ENCODE peak calls at places on chromosomes 11 and 22, in six cellular contexts. Q is GM23338, H is Calu3, Y is ovary, J is AG09309, A is body of pancreas. O is an unnamed sample.

GRCh38 chr22:47176573-47177333 is 414.3 kb downstream of the TBC1D22A start:
- DNase-seq in J (no peak), A (no peak), H (no peak), Q (no peak), Y (peak), O (no peak)

GRCh38 chr11:65588199-65589054 is 7.2 kb downstream of the KCNK7 start:
- DNase-seq in A (peak), Y (no peak), H (peak), J (no peak), Q (peak), O (peak)

GRCh38 chr22:43293259-43293658 is 49.9 kb downstream of the SCUBE1 start:
- DNase-seq in H (no peak), A (no peak), J (peak), Q (no peak), Y (no peak), O (no peak)

GRCh38 chr11:59551651-59552521 is 40.5 kb downstream of the OR4D9 start:
- DNase-seq in H (no peak), J (no peak), Y (peak), Q (peak), A (peak), O (peak)

GRCh38 chr11:111733009-111733408 is 33.2 kb downstream of the PPP2R1B start:
- DNase-seq in A (peak), Q (no peak), H (no peak), J (peak), Y (peak), O (no peak)

GRCh38 chr22:36352775-36353507 is 34.8 kb downstream of the MYH9 start:
- DNase-seq in J (no peak), H (peak), Q (peak), Y (peak), A (peak), O (peak)

GRCh38 chr11:13215157-13215556 is 62.4 kb upstream of the BMAL1 start:
- DNase-seq in J (peak), A (no peak), H (no peak), Y (no peak), Q (no peak), O (no peak)

GRCh38 chr11:65446446-65447277 is 24.1 kb downstream of the NEAT1 start:
- DNase-seq in J (peak), Y (no peak), Q (no peak), H (no peak), A (peak), O (peak)

GRCh38 chr11:62545437-62546243 is 966 bp downstream of the AHNAK start:
- DNase-seq in J (peak), Y (peak), H (peak), A (peak), Q (peak), O (peak)

GRCh38 chr11:113729456-113729855 is 23.3 kb upstream of the TMPRSS5 start:
- DNase-seq in Y (no peak), H (no peak), J (no peak), Q (peak), A (no peak), O (no peak)

GRCh38 chr11:92703431-92703830 is 266.0 kb upstream of the MTNR1B start:
- DNase-seq in Y (no peak), A (no peak), Q (no peak), H (no peak), J (no peak), O (no peak)

GRCh38 chr11:793556-793955 is 3.7 kb upstream of the CEND1 start:
- DNase-seq in Q (no peak), Y (no peak), J (no peak), H (no peak), A (peak), O (no peak)

GRCh38 chr11:76919887-76920746 is 59.4 kb downstream of the ACER3 start:
- DNase-seq in Y (peak), H (peak), J (peak), A (peak), Q (peak), O (peak)

GRCh38 chr11:118657709-118658108 is 21.7 kb downstream of the TREH start:
- DNase-seq in Y (no peak), Q (no peak), H (no peak), J (no peak), A (no peak), O (no peak)

GRCh38 chr22:37431811-37432707 is 4.8 kb upstream of the ELFN2 start:
- DNase-seq in Y (no peak), H (peak), Q (no peak), J (peak), A (no peak), O (peak)

GRCh38 chr22:28779833-28780232 is 7.3 kb downstream of the CCDC117 start:
- DNase-seq in H (no peak), Y (no peak), Q (no peak), J (no peak), A (no peak), O (no peak)

GRCh38 chr11:19460718-19461405 is 220.1 kb upstream of the E2F8 start:
- DNase-seq in J (no peak), Y (no peak), Q (no peak), A (peak), H (no peak), O (no peak)

GRCh38 chr11:128716661-128717210 is 22.9 kb downstream of the FLI1 start:
- DNase-seq in Y (no peak), J (no peak), H (no peak), Q (peak), A (no peak), O (peak)

GRCh38 chr11:124122123-124122522 is 6.9 kb downstream of the VWA5A start:
- DNase-seq in Y (no peak), J (no peak), H (no peak), Q (no peak), A (no peak), O (no peak)

GRCh38 chr11:71355266-71355665 is 92.9 kb downstream of the DHCR7 start:
- DNase-seq in A (no peak), Y (no peak), Q (no peak), H (no peak), J (no peak), O (no peak)

GRCh38 chr11:73356979-73357739 is 19.0 kb upstream of the RELT start:
- DNase-seq in A (no peak), Y (no peak), Q (peak), J (no peak), H (no peak), O (no peak)

GRCh38 chr22:29072979-29073617 is at the start of gene KREMEN1:
- DNase-seq in H (no peak), A (no peak), Q (no peak), Y (peak), J (no peak), O (no peak)

GRCh38 chr11:12489246-12489772 is 111.9 kb downstream of the PARVA start:
- DNase-seq in H (no peak), J (no peak), A (no peak), Y (no peak), Q (no peak), O (no peak)

GRCh38 chr11:113896156-113896879 is 8.3 kb upstream of the HTR3B start:
- DNase-seq in A (peak), H (peak), Q (peak), J (no peak), Y (no peak), O (peak)

DNA sequence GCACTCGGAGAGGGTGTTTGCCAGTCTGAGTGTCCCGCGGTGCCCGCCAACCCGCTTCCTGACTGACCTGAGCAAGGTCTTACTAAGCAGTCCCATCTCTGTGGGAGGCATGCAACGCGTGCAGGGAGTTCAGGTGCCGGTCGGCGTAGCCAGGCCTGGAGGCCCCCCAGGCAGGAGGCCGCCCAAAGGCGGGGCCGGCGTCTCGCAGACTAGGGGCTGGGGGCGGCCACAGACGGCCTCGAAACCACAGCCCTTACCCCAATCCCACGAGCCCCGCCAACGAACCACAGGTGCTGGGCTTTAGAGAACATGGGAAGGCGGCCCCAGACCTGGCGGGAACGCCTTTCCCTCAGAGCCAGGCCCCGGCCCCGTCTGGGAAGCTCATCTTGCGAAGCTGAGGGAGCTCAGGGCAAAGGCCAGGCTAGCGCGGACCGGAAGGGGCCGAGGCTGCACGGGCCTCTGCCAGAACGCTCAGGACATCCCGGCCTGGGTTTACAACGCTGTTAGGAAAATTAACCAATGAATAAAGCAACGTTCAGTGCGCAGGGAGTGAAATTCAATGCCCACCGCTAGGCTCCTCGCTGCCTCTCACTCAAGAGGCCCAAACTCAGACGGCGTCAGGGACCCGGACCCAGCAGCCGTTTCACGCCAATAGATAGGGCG is 2.1 kb upstream of the MTFP1 start:
- DNase-seq in Y (no peak), J (no peak), H (peak), A (no peak), Q (peak), O (peak)
- TF ChIP-seq CTCF in Y (peak), J (no peak), H (no peak), A (no peak), Q (no peak), O (no peak)

DNA sequence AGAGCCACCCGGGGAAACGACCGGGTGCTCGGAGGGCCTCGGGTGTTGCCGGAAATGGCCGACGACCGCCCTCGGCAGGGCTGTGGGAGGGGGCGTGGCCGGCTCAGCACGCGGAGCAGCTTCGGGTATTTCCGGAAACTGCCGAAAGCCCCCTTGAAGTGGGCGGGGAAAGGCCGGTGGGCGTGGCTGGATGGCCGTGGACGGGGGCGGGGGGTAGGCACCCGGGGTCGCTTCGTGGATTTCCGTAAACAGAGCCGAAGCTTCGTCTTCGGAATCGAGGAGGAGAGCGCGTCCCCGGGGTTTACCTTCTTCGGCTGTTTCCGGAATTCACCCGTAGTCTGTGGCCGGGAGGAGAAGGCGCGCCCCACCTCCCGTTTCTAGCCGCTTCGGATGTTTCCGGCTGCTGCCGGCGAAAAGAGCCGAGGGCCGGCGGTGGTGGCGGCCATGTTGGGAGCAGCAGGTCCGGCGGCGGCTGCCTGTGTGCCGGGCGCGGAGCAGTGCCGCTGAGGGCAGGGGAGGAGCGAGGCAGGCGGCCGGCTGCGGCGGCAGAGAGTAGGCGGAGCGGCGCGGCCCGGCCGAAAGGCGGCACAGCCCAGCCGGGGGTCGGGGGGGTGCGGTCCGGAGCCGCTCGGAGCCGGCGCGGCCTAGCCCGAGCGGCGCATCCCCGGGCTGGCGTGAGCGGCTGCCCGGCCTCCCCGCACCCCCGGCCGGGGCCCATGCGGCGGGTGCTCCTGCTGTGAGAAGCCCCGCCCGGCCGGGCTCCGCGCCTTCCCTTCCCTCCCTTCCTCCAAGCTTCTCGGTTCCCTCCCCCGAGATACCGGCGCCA is at the start of gene MARK2:
- DNase-seq in Y (peak), H (peak), J (peak), A (peak), Q (peak), O (peak)
- TF ChIP-seq CTCF in Y (peak), H (no peak), J (no peak), A (no peak), Q (no peak), O (no peak)

DNA sequence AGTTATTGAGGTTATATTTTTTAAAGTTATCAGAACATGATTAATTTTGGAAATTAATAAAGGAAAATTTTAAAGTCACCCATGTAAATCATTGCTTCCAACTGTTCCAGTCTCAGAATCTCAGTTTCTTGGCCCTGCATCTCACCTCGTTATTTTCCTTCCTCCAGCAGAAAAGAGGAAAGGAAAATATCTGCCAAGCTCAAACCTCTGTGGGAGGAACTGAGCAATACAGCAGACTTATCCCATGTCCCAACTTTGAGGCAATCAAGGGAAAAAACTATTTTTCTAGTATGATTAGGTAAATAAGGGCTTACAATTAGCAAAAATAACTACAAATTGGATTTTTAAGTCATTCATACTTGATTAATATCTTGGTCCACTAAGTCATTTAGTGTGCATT is 30.1 kb downstream of the ELMOD1 start:
- DNase-seq in H (no peak), J (no peak), Y (no peak), Q (no peak), A (no peak), O (no peak)
- TF ChIP-seq CTCF in H (no peak), J (no peak), Y (no peak), Q (no peak), A (no peak), O (no peak)

DNA sequence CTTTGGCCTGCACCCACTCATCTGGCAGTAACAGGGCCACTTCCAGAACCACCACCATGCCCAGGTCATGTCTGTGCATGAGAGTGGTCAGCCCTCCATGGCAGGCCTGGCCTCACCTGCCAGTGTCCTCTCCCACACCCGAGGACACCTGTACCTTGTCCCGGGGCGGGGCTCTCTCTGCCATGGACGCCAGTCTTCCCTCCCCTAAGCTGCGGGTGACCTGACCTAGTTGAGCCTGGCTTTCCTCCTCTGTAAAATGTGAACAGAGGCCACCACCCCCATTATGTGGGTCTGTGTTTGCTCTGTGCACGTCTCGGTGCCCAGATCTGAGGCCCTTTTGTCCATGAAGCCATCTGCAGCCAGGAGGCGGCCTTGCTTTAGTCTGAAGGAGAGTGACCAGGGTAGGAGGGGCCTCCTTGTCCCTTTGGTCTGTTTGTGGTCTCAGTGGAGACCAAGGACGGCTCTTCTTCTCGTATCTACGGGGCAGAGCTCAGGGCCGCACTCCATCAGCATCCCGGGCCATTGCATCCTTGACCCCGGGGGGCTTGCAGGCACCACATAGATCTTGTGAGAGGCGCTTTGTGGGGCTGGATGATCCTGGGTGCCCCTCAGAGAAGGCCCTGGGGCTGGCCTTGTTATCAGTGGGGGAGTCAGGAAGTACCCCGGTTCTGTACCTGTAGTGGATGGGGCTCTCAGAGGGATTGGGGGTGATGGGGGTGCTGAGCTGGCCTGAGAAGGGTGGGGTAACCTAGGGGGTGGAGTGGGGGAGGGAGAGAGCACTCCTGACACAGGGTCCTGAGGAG is 121.6 kb downstream of the KCNQ1 start:
- DNase-seq in Q (no peak), H (no peak), Y (no peak), J (no peak), A (no peak), O (no peak)
- TF ChIP-seq CTCF in Q (peak), H (no peak), Y (no peak), J (no peak), A (no peak), O (no peak)

DNA sequence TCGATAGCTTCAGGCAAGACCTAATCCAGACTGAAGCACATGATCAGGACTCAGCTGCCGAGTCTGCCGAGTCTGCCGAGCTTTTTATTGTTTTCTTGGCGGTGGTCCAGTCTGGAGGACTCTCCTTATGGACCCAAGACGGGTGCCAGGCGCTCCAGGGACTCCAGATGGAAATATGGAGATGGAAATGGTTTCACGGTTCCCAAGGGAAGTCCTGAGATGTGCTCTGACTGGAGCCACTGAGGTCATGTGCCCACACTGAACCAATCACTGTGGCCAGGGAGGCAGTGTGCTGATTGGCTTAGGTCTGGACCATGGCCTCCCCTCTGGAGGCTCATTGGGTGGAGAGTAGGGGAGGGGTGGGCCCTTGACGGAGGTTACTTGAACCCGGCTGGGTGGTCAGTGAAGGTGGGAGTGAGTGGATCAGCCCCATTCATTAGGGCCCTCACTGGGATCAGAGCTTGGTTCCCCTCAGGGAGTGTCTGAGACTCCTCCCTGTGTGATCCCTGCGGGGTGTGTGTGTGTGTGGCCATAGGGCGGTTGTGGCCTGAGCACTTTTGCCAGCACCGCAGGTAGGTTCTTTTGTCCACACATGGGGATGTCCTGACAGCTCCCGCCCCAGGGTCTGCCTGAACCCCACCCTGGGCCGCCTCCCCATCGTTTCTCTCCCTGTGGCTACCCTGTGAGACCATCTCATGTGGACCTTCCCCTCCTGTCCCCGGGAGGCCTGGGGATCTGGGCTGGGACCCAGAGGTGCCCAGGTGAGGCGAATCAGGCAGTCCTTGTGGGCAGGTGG is 14.0 kb downstream of the RPS6KA4 start:
- DNase-seq in A (peak), H (peak), Y (no peak), Q (peak), J (no peak), O (no peak)
- TF ChIP-seq CTCF in A (no peak), H (no peak), Y (no peak), Q (no peak), J (no peak), O (no peak)

DNA sequence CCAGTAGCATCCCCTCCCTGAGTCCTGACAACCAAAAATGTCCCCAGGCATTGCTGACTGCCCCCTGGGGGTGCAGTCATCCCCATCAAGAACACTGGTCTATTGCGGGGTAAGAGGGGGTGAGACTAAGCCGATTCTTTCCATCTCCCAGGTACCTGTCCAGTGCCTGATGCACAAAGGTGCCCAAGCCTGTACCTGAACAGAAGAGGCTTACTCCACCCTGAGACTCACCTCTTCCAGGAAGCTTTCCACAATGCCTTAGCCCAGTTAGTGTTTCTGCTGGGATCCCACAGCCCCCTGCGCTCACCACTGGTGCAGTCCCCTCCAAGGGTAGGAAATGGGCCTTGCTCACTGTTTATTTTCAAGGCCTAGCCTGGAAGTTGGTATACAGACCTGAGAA is 22.9 kb downstream of the TPST2 start:
- DNase-seq in Y (no peak), J (no peak), H (no peak), A (no peak), Q (peak), O (no peak)
- TF ChIP-seq CTCF in Y (no peak), J (no peak), H (no peak), A (no peak), Q (peak), O (no peak)

DNA sequence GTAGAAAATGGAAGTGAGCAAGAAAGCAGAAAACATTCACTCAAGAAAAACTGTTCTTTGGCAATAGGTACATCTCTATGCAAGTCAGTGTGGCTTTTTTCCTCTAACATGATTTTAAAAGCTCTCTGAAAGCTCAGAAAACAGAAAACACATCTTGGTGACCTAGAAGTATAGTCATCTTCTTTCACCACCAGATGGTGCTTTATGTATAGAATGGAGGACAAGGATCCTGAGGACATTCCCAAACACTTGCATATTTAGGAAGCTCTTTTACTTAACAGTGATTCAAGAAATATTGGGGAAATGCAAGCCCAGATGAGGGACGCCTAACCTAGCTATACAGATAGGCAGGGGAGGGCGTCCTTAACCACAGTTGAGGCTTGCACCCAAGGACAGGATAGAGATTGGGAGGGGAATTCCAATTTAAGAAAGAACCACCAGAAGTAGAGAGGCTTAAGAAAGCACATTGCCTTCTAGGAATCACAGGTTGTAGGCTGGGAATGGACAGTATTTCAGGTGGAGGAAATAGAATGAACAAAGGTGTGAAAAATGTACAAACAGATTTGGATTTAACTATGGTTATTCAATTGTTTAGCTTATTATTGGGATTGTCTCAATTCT is 13.8 kb upstream of the CCDC81 start:
- DNase-seq in A (no peak), H (no peak), J (no peak), Q (peak), Y (no peak), O (no peak)
- TF ChIP-seq CTCF in A (no peak), H (no peak), J (peak), Q (peak), Y (no peak), O (no peak)

GRCh38 chr11:67239795-67240574 is 26.3 kb upstream of the GRK2 start:
- DNase-seq in Q (peak), H (peak), J (peak), A (peak), Y (peak), O (peak)
- TF ChIP-seq CTCF in Q (no peak), H (no peak), J (no peak), A (no peak), Y (peak), O (no peak)

O was measured in activated CD8-positive, alpha-beta T cell treated with anti-CD3 and anti-CD28 coated beads for 36 hours.